ENCODE peak calls at places on chromosomes 1 and 21, in ten cellular contexts. One of them, this sample, is unnamed.

GRCh38 chr1:107976431-107977215 is 11.6 kb upstream of the VAV3 start:
- DNase-seq in A549: no peak
- DNase-seq in mesothelial cell of epicardium: no peak
- DNase-seq in GM12865: no peak
- DNase-seq in astrocyte of the spinal cord: peak
- DNase-seq in AG04450: no peak
- DNase-seq in mucosa of descending colon: no peak
- DNase-seq in fibroblast of mammary gland: peak
- DNase-seq in thoracic aorta: no peak
- DNase-seq in endothelial cell: no peak
- DNase-seq in this sample: no peak

GRCh38 chr21:21179619-21180336 is 181.6 kb downstream of the NCAM2 start:
- DNase-seq in A549: no peak
- DNase-seq in mesothelial cell of epicardium: no peak
- DNase-seq in GM12865: no peak
- DNase-seq in astrocyte of the spinal cord: no peak
- DNase-seq in AG04450: no peak
- DNase-seq in mucosa of descending colon: no peak
- DNase-seq in fibroblast of mammary gland: no peak
- DNase-seq in thoracic aorta: no peak
- DNase-seq in endothelial cell: no peak
- DNase-seq in this sample: no peak

GRCh38 chr1:52592637-52593323 is 9.4 kb upstream of the GPX7 start:
- DNase-seq in A549: no peak
- DNase-seq in mesothelial cell of epicardium: no peak
- DNase-seq in GM12865: no peak
- DNase-seq in astrocyte of the spinal cord: no peak
- DNase-seq in AG04450: no peak
- DNase-seq in mucosa of descending colon: no peak
- DNase-seq in fibroblast of mammary gland: no peak
- DNase-seq in thoracic aorta: no peak
- DNase-seq in endothelial cell: no peak
- DNase-seq in this sample: no peak

GRCh38 chr1:164735315-164736052 is 176.5 kb downstream of the PBX1 start:
- DNase-seq in A549: no peak
- DNase-seq in mesothelial cell of epicardium: no peak
- DNase-seq in GM12865: no peak
- DNase-seq in astrocyte of the spinal cord: peak
- DNase-seq in AG04450: no peak
- DNase-seq in mucosa of descending colon: no peak
- DNase-seq in fibroblast of mammary gland: peak
- DNase-seq in thoracic aorta: no peak
- DNase-seq in endothelial cell: no peak
- DNase-seq in this sample: no peak

GRCh38 chr1:167617100-167617949 is 12.7 kb upstream of the RCSD1 start:
- DNase-seq in A549: no peak
- DNase-seq in mesothelial cell of epicardium: no peak
- DNase-seq in GM12865: peak
- DNase-seq in astrocyte of the spinal cord: peak
- DNase-seq in AG04450: no peak
- DNase-seq in mucosa of descending colon: no peak
- DNase-seq in fibroblast of mammary gland: peak
- DNase-seq in thoracic aorta: no peak
- DNase-seq in endothelial cell: no peak
- DNase-seq in this sample: no peak

GRCh38 chr1:16719571-16720402 is 20.5 kb upstream of the RNU1-4 start:
- DNase-seq in A549: no peak
- DNase-seq in mesothelial cell of epicardium: peak
- DNase-seq in GM12865: peak
- DNase-seq in astrocyte of the spinal cord: no peak
- DNase-seq in AG04450: no peak
- DNase-seq in mucosa of descending colon: peak
- DNase-seq in fibroblast of mammary gland: no peak
- DNase-seq in thoracic aorta: no peak
- DNase-seq in endothelial cell: peak
- DNase-seq in this sample: peak

GRCh38 chr21:40386301-40386911 is 460.6 kb downstream of the DSCAM start:
- DNase-seq in A549: peak
- DNase-seq in mesothelial cell of epicardium: peak
- DNase-seq in GM12865: peak
- DNase-seq in astrocyte of the spinal cord: peak
- DNase-seq in AG04450: no peak
- DNase-seq in mucosa of descending colon: peak
- DNase-seq in fibroblast of mammary gland: no peak
- DNase-seq in thoracic aorta: no peak
- DNase-seq in endothelial cell: peak
- DNase-seq in this sample: peak

GRCh38 chr1:215523128-215523861 is 43.8 kb upstream of the KCTD3 start:
- DNase-seq in A549: no peak
- DNase-seq in mesothelial cell of epicardium: no peak
- DNase-seq in GM12865: no peak
- DNase-seq in astrocyte of the spinal cord: peak
- DNase-seq in AG04450: no peak
- DNase-seq in mucosa of descending colon: no peak
- DNase-seq in fibroblast of mammary gland: peak
- DNase-seq in thoracic aorta: no peak
- DNase-seq in endothelial cell: no peak
- DNase-seq in this sample: no peak

GRCh38 chr1:15848143-15848928 is 829 bp downstream of the SPEN start:
- DNase-seq in A549: no peak
- DNase-seq in mesothelial cell of epicardium: peak
- DNase-seq in GM12865: peak
- DNase-seq in astrocyte of the spinal cord: peak
- DNase-seq in AG04450: no peak
- DNase-seq in mucosa of descending colon: peak
- DNase-seq in fibroblast of mammary gland: no peak
- DNase-seq in thoracic aorta: no peak
- DNase-seq in endothelial cell: peak
- DNase-seq in this sample: no peak

GRCh38 chr1:39952359-39953110 is 2.4 kb upstream of the MFSD2A start:
- DNase-seq in A549: no peak
- DNase-seq in mesothelial cell of epicardium: no peak
- DNase-seq in GM12865: no peak
- DNase-seq in astrocyte of the spinal cord: no peak
- DNase-seq in AG04450: no peak
- DNase-seq in mucosa of descending colon: no peak
- DNase-seq in fibroblast of mammary gland: no peak
- DNase-seq in thoracic aorta: no peak
- DNase-seq in endothelial cell: no peak
- DNase-seq in this sample: no peak

GRCh38 chr1:28882009-28882628 is 32.2 kb upstream of the EPB41 start:
- DNase-seq in A549: peak
- DNase-seq in mesothelial cell of epicardium: peak
- DNase-seq in GM12865: peak
- DNase-seq in astrocyte of the spinal cord: peak
- DNase-seq in AG04450: peak
- DNase-seq in mucosa of descending colon: peak
- DNase-seq in fibroblast of mammary gland: peak
- DNase-seq in thoracic aorta: peak
- DNase-seq in endothelial cell: peak
- DNase-seq in this sample: peak

GRCh38 chr1:168414914-168415313 is 128.9 kb downstream of the XCL2 start:
- DNase-seq in A549: no peak
- DNase-seq in mesothelial cell of epicardium: no peak
- DNase-seq in GM12865: no peak
- DNase-seq in astrocyte of the spinal cord: no peak
- DNase-seq in AG04450: no peak
- DNase-seq in mucosa of descending colon: no peak
- DNase-seq in fibroblast of mammary gland: no peak
- DNase-seq in thoracic aorta: no peak
- DNase-seq in endothelial cell: no peak
- DNase-seq in this sample: no peak

GRCh38 chr1:244862354-244862698 is 2.0 kb downstream of the HNRNPU start:
- DNase-seq in A549: no peak
- DNase-seq in mesothelial cell of epicardium: no peak
- DNase-seq in GM12865: peak
- DNase-seq in astrocyte of the spinal cord: no peak
- DNase-seq in AG04450: no peak
- DNase-seq in mucosa of descending colon: no peak
- DNase-seq in fibroblast of mammary gland: peak
- DNase-seq in thoracic aorta: no peak
- DNase-seq in endothelial cell: no peak
- DNase-seq in this sample: no peak

GRCh38 chr1:154583691-154584212 is 16.2 kb downstream of the CHRNB2 start:
- DNase-seq in A549: no peak
- DNase-seq in mesothelial cell of epicardium: no peak
- DNase-seq in GM12865: no peak
- DNase-seq in astrocyte of the spinal cord: no peak
- DNase-seq in AG04450: no peak
- DNase-seq in mucosa of descending colon: no peak
- DNase-seq in fibroblast of mammary gland: peak
- DNase-seq in thoracic aorta: no peak
- DNase-seq in endothelial cell: no peak
- DNase-seq in this sample: no peak

GRCh38 chr1:214314178-214314843 is 33.4 kb downstream of the SMYD2 start:
- DNase-seq in A549: no peak
- DNase-seq in mesothelial cell of epicardium: no peak
- DNase-seq in GM12865: no peak
- DNase-seq in astrocyte of the spinal cord: no peak
- DNase-seq in AG04450: no peak
- DNase-seq in mucosa of descending colon: no peak
- DNase-seq in fibroblast of mammary gland: no peak
- DNase-seq in thoracic aorta: no peak
- DNase-seq in endothelial cell: no peak
- DNase-seq in this sample: no peak

GRCh38 chr1:33222381-33222780 is 33.9 kb upstream of the ZNF362 start:
- DNase-seq in A549: no peak
- DNase-seq in mesothelial cell of epicardium: no peak
- DNase-seq in GM12865: no peak
- DNase-seq in astrocyte of the spinal cord: no peak
- DNase-seq in AG04450: no peak
- DNase-seq in mucosa of descending colon: no peak
- DNase-seq in fibroblast of mammary gland: no peak
- DNase-seq in thoracic aorta: no peak
- DNase-seq in endothelial cell: no peak
- DNase-seq in this sample: no peak

GRCh38 chr1:170668301-170668789 is 4.4 kb downstream of the PRRX1 start:
- DNase-seq in A549: no peak
- DNase-seq in mesothelial cell of epicardium: no peak
- DNase-seq in GM12865: peak
- DNase-seq in astrocyte of the spinal cord: peak
- DNase-seq in AG04450: no peak
- DNase-seq in mucosa of descending colon: no peak
- DNase-seq in fibroblast of mammary gland: peak
- DNase-seq in thoracic aorta: no peak
- DNase-seq in endothelial cell: no peak
- DNase-seq in this sample: no peak

GRCh38 chr1:156579472-156579871 is at the start of gene TTC24:
- DNase-seq in A549: no peak
- DNase-seq in mesothelial cell of epicardium: no peak
- DNase-seq in GM12865: no peak
- DNase-seq in astrocyte of the spinal cord: no peak
- DNase-seq in AG04450: no peak
- DNase-seq in mucosa of descending colon: no peak
- DNase-seq in fibroblast of mammary gland: no peak
- DNase-seq in thoracic aorta: no peak
- DNase-seq in endothelial cell: no peak
- DNase-seq in this sample: no peak

GRCh38 chr1:153611024-153611352 is 1.9 kb downstream of the S100A16 start:
- DNase-seq in A549: no peak
- DNase-seq in mesothelial cell of epicardium: no peak
- DNase-seq in GM12865: no peak
- DNase-seq in astrocyte of the spinal cord: peak
- DNase-seq in AG04450: no peak
- DNase-seq in mucosa of descending colon: no peak
- DNase-seq in fibroblast of mammary gland: peak
- DNase-seq in thoracic aorta: no peak
- DNase-seq in endothelial cell: no peak
- DNase-seq in this sample: no peak

DNA sequence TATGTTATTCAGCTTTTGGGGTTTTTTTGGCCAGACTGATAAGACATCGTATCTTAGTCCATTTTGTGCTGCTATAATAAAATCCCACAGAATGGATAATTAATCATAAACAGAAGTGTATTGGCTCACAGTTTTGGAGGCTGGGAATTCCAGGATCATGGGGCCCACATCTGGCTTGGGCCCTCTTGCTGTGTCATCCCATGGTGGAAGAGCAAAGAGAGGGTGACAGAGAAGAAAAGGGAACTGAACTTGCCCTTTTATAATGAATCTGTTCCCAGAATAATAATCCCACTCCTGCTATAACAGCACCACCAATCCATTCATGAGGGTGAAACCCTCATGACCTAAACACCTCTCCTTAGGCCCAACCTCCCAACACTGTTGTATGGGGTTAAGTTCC is 17.5 kb upstream of the FGR start:
- DNase-seq in A549: no peak
- DNase-seq in mesothelial cell of epicardium: no peak
- DNase-seq in GM12865: no peak
- DNase-seq in astrocyte of the spinal cord: no peak
- DNase-seq in AG04450: no peak
- DNase-seq in mucosa of descending colon: no peak
- DNase-seq in fibroblast of mammary gland: peak
- DNase-seq in thoracic aorta: no peak
- DNase-seq in endothelial cell: no peak
- DNase-seq in this sample: no peak
- TF ChIP-seq CTCF in A549: no peak
- TF ChIP-seq CTCF in mesothelial cell of epicardium: no peak
- TF ChIP-seq CTCF in GM12865: no peak
- TF ChIP-seq CTCF in astrocyte of the spinal cord: no peak
- TF ChIP-seq CTCF in AG04450: no peak
- TF ChIP-seq CTCF in mucosa of descending colon: no peak
- TF ChIP-seq CTCF in fibroblast of mammary gland: no peak
- TF ChIP-seq CTCF in thoracic aorta: no peak
- TF ChIP-seq CTCF in endothelial cell: no peak
- TF ChIP-seq CTCF in this sample: no peak

GRCh38 chr1:203126151-203126865 is 1.2 kb upstream of the ADORA1 start:
- DNase-seq in A549: peak
- DNase-seq in mesothelial cell of epicardium: peak
- DNase-seq in GM12865: no peak
- DNase-seq in astrocyte of the spinal cord: no peak
- DNase-seq in AG04450: no peak
- DNase-seq in mucosa of descending colon: no peak
- DNase-seq in fibroblast of mammary gland: peak
- DNase-seq in thoracic aorta: no peak
- DNase-seq in endothelial cell: no peak
- DNase-seq in this sample: peak
- TF ChIP-seq CTCF in A549: peak
- TF ChIP-seq CTCF in mesothelial cell of epicardium: peak
- TF ChIP-seq CTCF in GM12865: no peak
- TF ChIP-seq CTCF in astrocyte of the spinal cord: peak
- TF ChIP-seq CTCF in AG04450: peak
- TF ChIP-seq CTCF in mucosa of descending colon: no peak
- TF ChIP-seq CTCF in fibroblast of mammary gland: peak
- TF ChIP-seq CTCF in thoracic aorta: peak
- TF ChIP-seq CTCF in endothelial cell: no peak
- TF ChIP-seq CTCF in this sample: peak

GRCh38 chr1:18322353-18323032 is 158.2 kb upstream of the KLHDC7A start:
- DNase-seq in A549: peak
- DNase-seq in mesothelial cell of epicardium: no peak
- DNase-seq in GM12865: peak
- DNase-seq in astrocyte of the spinal cord: no peak
- DNase-seq in AG04450: no peak
- DNase-seq in mucosa of descending colon: no peak
- DNase-seq in fibroblast of mammary gland: no peak
- DNase-seq in thoracic aorta: no peak
- DNase-seq in endothelial cell: peak
- DNase-seq in this sample: no peak
- TF ChIP-seq CTCF in A549: no peak
- TF ChIP-seq CTCF in mesothelial cell of epicardium: peak
- TF ChIP-seq CTCF in GM12865: peak
- TF ChIP-seq CTCF in astrocyte of the spinal cord: no peak
- TF ChIP-seq CTCF in AG04450: no peak
- TF ChIP-seq CTCF in mucosa of descending colon: no peak
- TF ChIP-seq CTCF in fibroblast of mammary gland: no peak
- TF ChIP-seq CTCF in thoracic aorta: no peak
- TF ChIP-seq CTCF in endothelial cell: peak
- TF ChIP-seq CTCF in this sample: no peak

GRCh38 chr1:101653482-101653946 is 343.2 kb downstream of the OLFM3 start:
- DNase-seq in A549: no peak
- DNase-seq in mesothelial cell of epicardium: no peak
- DNase-seq in GM12865: peak
- DNase-seq in astrocyte of the spinal cord: peak
- DNase-seq in AG04450: no peak
- DNase-seq in mucosa of descending colon: no peak
- DNase-seq in fibroblast of mammary gland: peak
- DNase-seq in thoracic aorta: no peak
- DNase-seq in endothelial cell: peak
- DNase-seq in this sample: no peak
- TF ChIP-seq CTCF in A549: no peak
- TF ChIP-seq CTCF in mesothelial cell of epicardium: no peak
- TF ChIP-seq CTCF in GM12865: peak
- TF ChIP-seq CTCF in astrocyte of the spinal cord: peak
- TF ChIP-seq CTCF in AG04450: peak
- TF ChIP-seq CTCF in mucosa of descending colon: no peak
- TF ChIP-seq CTCF in fibroblast of mammary gland: peak
- TF ChIP-seq CTCF in thoracic aorta: no peak
- TF ChIP-seq CTCF in endothelial cell: no peak
- TF ChIP-seq CTCF in this sample: peak